ENCODE peak calls at places on chromosomes 6 and 20, in four cellular contexts. L is stimulated activated CD4-positive, alpha-beta T cell treated with anti-CD3 and anti-CD28 coated beads, Interleukin-1b, Interleukin-23, amount 100 ng/mL, for 4 hours; Y is A673; A is upper lobe of left lung. Q is an unnamed sample.

GRCh38 chr6:12160350-12160749 is 129.8 kb upstream of the EDN1 start:
- DNase-seq in L (no peak), Y (no peak), A (no peak), Q (no peak)

GRCh38 chr20:61736001-61736635 is 329.6 kb downstream of the TAF4 start:
- DNase-seq in L (no peak), Y (no peak), A (no peak), Q (no peak)

GRCh38 chr20:37223053-37223452 is 38.6 kb downstream of the GHRH start:
- DNase-seq in L (no peak), Y (peak; percentile 4), A (peak; percentile 73), Q (no peak)

GRCh38 chr20:58032599-58032998 is 195.9 kb downstream of the ANKRD60 start:
- DNase-seq in L (no peak), Y (no peak), A (no peak), Q (no peak)

GRCh38 chr6:143555071-143555492 is 43.6 kb upstream of the FUCA2 start:
- DNase-seq in L (no peak), Y (no peak), A (no peak), Q (no peak)

GRCh38 chr6:25175216-25175615 is 104.0 kb upstream of the CARMIL1 start:
- DNase-seq in L (no peak), Y (no peak), A (no peak), Q (no peak)

GRCh38 chr6:36979343-36979742 is 6.7 kb downstream of the MTCH1 start:
- DNase-seq in L (no peak), Y (peak; percentile 36), A (peak; percentile 53), Q (no peak)

GRCh38 chr20:41005361-41005729 is 23.3 kb upstream of the TOP1 start:
- DNase-seq in L (no peak), Y (peak; percentile 96), A (peak; percentile 87), Q (no peak)

GRCh38 chr20:61938839-61939690 is 126.6 kb downstream of the TAF4 start:
- DNase-seq in L (no peak), Y (no peak), A (no peak), Q (no peak)

GRCh38 chr6:139881728-139882211 is 507.3 kb upstream of the CITED2 start:
- DNase-seq in L (no peak), Y (peak; percentile 79), A (no peak), Q (no peak)

GRCh38 chr6:14738497-14738896 is 507.4 kb upstream of the JARID2 start:
- DNase-seq in L (no peak), Y (no peak), A (no peak), Q (no peak)

GRCh38 chr6:164436976-164437375 is 872.4 kb downstream of the C6orf118 start:
- DNase-seq in L (no peak), Y (no peak), A (no peak), Q (no peak)

GRCh38 chr6:41427642-41428401 is 92.4 kb downstream of the NCR2 start:
- DNase-seq in L (no peak), Y (peak; percentile 9), A (peak; percentile 46), Q (peak; percentile 60)